ENCODE peak calls at places on chromosomes 3 and 15, in five cellular contexts. Y is lower lobe of right lung, I is suprapubic skin, G is psoas muscle, N is Caco-2. L is an unnamed sample.

GRCh38 chr15:60620707-60621106 is 141.8 kb upstream of the ICE2 start:
- DNase-seq in I (no peak), Y (no peak), G (peak; percentile 76), N (no peak), L (no peak)

GRCh38 chr15:74461847-74462511 is 1.0 kb upstream of the UBL7 start:
- DNase-seq in I (no peak), N (no peak), G (no peak), Y (no peak), L (no peak)

GRCh38 chr15:89096664-89097063 is 8.4 kb downstream of the ABHD2 start:
- DNase-seq in Y (no peak), N (no peak), I (no peak), G (no peak), L (no peak)

GRCh38 chr15:35886765-35887164 is 340.8 kb upstream of the DPH6 start:
- DNase-seq in I (no peak), G (no peak), N (no peak), Y (no peak), L (no peak)

GRCh38 chr3:108438542-108438941 is 71.9 kb downstream of the MYH15 start:
- DNase-seq in G (no peak), I (no peak), Y (no peak), N (no peak), L (no peak)

GRCh38 chr3:182482692-182483091 is 310.6 kb upstream of the ATP11B start:
- DNase-seq in N (no peak), I (no peak), G (no peak), Y (no peak), L (no peak)

GRCh38 chr15:85941186-85941855 is 138.3 kb upstream of the AGBL1 start:
- DNase-seq in G (peak; percentile 17), I (no peak), Y (no peak), N (no peak), L (no peak)

GRCh38 chr3:25433106-25433505 is 5.0 kb downstream of the RARB start:
- DNase-seq in Y (no peak), N (no peak), G (no peak), I (no peak), L (no peak)

GRCh38 chr3:105040026-105040622 is 326.6 kb upstream of the ALCAM start:
- DNase-seq in I (no peak), Y (no peak), G (no peak), N (no peak), L (no peak)

GRCh38 chr3:48614044-48614443 is 4.6 kb upstream of the UQCRC1 start:
- DNase-seq in I (no peak), N (no peak), G (no peak), Y (no peak), L (no peak)

DNA sequence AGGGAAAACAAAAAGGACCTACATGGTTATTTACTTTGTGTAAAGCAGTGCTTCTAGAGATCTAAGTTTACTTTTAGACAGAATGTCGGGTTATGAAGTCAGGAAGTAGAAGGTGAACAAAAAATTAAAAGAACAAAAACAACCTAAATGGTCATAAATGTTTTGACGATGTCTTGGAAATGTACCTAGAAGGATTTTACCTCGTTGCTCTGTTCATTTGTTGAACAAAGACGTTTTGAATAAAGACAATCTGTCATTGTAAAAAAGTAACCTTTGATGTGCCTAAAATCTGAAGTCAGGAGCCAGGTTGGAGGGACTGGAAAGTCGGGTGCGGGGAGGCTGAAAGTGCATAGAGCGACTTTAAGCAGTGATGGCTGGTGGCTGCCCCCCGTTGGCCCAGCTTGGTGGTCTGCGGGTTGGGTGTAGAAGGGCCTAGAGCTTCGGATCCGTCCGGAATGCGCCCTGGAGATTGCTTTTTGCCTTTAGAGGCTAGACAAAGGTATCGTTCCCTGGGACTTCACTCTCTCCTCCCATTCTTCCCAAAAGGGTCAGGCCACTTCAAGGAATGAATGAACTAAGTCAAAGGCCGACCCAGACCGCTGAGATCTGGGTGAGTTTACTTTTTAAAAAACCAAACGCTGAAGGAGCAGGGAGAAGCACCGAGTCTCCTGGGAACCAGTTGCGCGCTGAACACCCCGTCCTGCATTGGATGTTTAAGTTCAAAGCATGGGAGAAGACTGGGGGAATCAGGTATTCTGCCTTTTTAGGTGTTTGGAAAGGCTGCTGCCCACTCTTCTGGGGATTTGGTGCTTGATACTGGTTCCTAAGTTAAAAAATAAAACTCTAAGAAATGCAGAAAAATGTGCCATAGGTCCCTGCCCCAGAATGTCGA is 2.2 kb downstream of the SOX14 start:
- DNase-seq in N (no peak), Y (no peak), I (no peak), G (no peak), L (no peak)
- H3K27me3 ChIP-seq in N (no peaks in the 10 kb centered on the region), Y (peaks cover 100% of the 10 kb centered on the region), I (peaks cover 100% of the 10 kb centered on the region), G (peaks cover 100% of the 10 kb centered on the region), L (peaks cover 100% of the 10 kb centered on the region)

GRCh38 chr3:124034809-124035152 is 42.9 kb upstream of the ROPN1 start:
- DNase-seq in N (no peak), G (no peak), Y (no peak), I (no peak), L (no peak)

GRCh38 chr3:124033360-124034015 is 41.6 kb upstream of the ROPN1 start:
- DNase-seq in I (no peak), G (peak; percentile 27), Y (peak; percentile 48), N (no peak), L (peak; percentile 75)

GRCh38 chr3:124034016-124034808 is 42.3 kb upstream of the ROPN1 start:
- DNase-seq in N (no peak), I (no peak), Y (peak; percentile 46), G (peak; percentile 31), L (peak; percentile 78)

GRCh38 chr3:124032881-124033359 is 41.0 kb upstream of the ROPN1 start:
- DNase-seq in I (peak; percentile 86), N (peak; percentile 90), Y (peak; percentile 81), G (peak; percentile 86), L (peak; percentile 91)

DNA sequence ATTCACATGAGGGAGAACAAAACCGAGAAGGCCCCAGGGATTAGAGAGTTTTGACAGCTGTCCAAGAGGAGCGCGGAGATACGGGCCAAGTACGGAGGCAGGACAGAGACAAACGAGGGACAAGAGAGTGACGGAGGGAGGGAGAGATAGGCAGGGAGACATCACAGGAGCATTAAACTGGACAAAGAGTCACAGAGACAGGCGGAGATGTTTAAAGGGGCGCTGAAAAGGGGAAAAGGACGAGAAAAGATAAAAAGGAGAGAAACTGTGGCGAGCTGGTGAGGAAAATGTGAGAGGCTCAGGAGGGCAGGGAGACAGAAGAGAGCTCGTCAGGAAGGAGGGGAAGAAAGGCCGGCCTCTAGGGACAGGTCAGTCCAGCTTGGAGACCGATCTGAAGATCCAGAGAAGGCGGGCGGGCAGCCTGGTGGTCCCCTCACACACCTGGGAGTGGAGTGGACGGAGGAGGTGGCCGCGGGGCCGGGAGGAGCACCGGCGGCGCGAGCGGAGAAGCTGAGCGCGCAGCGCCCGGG is 40.5 kb upstream of the ROPN1 start:
- DNase-seq in N (no peak), Y (no peak), I (no peak), G (peak; percentile 45), L (no peak)
- H3K27me3 ChIP-seq in N (peaks cover 2% of the 10 kb centered on the region), Y (peaks cover 32% of the 10 kb centered on the region), I (peaks cover 34% of the 10 kb centered on the region), G (peaks cover 19% of the 10 kb centered on the region), L (peaks cover 4% of the 10 kb centered on the region)

DNA sequence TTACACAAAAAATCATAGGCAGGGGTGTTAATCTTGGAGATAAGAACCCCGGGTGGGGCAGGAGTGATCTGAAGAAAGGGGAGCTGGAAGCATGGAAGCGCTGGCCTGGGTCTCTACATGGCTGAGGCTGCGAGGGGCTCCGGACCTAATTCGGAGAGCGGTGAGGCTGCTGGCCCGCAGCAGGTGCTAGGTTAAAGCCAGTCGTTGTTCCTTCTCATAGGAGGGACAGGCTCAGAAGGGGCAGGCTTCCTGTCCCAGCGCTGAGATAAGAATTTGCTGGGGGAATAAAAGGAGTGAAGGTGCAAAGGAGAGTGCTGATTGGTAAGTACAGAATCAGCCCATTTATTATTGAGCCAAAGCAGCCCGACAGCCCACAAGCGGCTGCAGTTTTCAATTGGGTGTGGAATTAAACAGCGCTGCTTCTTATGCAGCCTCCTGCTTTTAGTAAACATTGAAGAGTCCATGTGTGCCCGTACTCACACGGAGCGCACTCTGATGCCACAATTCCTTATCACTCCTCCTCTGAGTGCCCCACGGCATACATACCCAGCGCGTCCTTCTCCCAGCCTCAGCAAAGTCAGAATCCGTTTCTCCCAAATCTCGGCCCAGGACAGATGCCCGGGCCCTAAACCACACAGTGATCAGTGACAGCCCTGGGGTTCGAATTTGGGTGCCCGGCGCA is 17.1 kb downstream of the CHST13 start:
- DNase-seq in Y (peak; percentile 41), I (peak; percentile 69), N (no peak), G (no peak), L (peak; percentile 77)
- H3K27me3 ChIP-seq in Y (peaks cover 27% of the 10 kb centered on the region), I (peaks cover 48% of the 10 kb centered on the region), N (no peaks in the 10 kb centered on the region), G (peaks cover 28% of the 10 kb centered on the region), L (peaks cover 26% of the 10 kb centered on the region)

DNA sequence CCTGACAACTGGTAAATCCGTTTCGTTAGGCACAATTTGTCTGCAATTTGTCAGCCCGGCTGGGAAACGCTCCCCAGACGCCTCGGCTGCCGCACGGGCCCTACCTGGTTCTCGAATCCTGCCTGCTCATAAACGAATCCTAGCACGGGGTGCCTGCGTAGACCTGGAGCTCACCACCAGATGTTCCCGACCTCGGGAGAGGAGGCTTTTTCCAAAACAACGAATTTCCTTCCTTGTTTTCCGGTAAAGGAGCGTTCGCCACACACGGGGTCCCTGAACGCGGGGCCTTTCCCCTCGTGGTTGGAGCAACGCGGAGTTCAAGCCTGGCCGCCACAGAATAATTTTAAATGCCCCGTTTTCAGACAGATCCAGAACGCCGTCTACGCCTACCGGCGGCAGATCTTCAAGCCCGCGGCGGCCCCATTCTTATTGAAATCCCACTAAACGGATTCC is 1.1 kb downstream of the GATA2 start:
- DNase-seq in Y (no peak), G (no peak), I (peak; percentile 67), N (no peak), L (no peak)
- H3K27me3 ChIP-seq in Y (peaks cover 94% of the 10 kb centered on the region), G (peaks cover 100% of the 10 kb centered on the region), I (peaks cover 100% of the 10 kb centered on the region), N (no peaks in the 10 kb centered on the region), L (peaks cover 98% of the 10 kb centered on the region)

GRCh38 chr15:28101201-28101600 is 2.1 kb upstream of the OCA2 start:
- DNase-seq in N (no peak), Y (no peak), I (peak; percentile 67), G (no peak), L (peak; percentile 56)
- H3K27me3 ChIP-seq in N (no peaks in the 10 kb centered on the region), Y (peaks cover 33% of the 10 kb centered on the region), I (peaks cover 39% of the 10 kb centered on the region), G (peaks cover 67% of the 10 kb centered on the region), L (peaks cover 96% of the 10 kb centered on the region)

DNA sequence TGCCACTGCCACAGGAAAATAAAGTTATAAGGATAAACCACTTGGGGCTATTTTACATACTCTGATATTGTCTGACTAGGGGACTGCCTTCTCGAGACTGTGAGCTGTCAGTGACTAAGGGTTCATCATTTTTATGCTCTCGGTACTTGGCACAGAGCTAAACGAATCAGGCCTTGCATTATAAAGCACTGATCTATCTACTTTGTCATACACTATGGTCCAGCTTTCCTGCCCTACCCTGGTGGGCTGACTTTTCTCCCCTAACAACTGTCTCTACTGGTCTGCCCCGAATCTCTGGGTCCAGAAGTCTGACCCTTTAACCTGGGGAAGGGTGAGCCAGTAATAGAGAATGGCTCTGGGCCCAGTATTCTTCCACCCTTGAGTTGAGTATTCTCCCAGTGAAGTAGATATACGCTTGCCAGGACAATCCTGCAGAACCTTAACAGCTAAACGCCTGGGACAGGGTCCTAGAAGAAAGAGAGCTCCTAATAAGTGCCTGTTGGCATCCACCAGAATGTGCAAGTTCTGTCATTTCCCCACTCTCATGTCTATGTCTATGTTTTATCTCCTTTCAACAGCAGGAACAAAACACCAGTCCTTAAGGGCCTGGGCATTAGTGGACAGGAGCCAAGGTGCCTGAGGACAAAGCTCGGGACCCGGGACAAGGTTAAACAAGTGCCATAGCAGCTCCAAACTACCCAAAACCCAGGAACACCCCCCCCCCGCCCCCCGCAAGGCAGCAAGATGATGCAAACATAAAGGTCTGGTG is 1.3 kb downstream of the LARP6 start:
- DNase-seq in I (no peak), Y (no peak), G (no peak), N (no peak), L (no peak)
- H3K27me3 ChIP-seq in I (peaks cover 3% of the 10 kb centered on the region), Y (peaks cover 35% of the 10 kb centered on the region), G (no peaks in the 10 kb centered on the region), N (no peaks in the 10 kb centered on the region), L (peaks cover 9% of the 10 kb centered on the region)

GRCh38 chr3:14248849-14249523 is 70.4 kb downstream of the LSM3 start:
- DNase-seq in I (no peak), G (no peak), N (no peak), Y (no peak), L (no peak)
- H3K27me3 ChIP-seq in I (no peaks in the 10 kb centered on the region), G (no peaks in the 10 kb centered on the region), N (no peaks in the 10 kb centered on the region), Y (no peaks in the 10 kb centered on the region), L (no peaks in the 10 kb centered on the region)